ENCODE peak calls at places on chromosome X, in four cellular contexts. One of them, this sample, is unnamed.

GRCh38 chrX:9997524-9997923 is 30.4 kb downstream of the CLDN34 start:
- DNase-seq in A549: no peak
- DNase-seq in GM12878: peak; percentile 44
- DNase-seq in SK-N-SH: no peak
- DNase-seq in this sample: no peak

GRCh38 chrX:96432647-96433046 is 252.0 kb upstream of the DIAPH2 start:
- DNase-seq in SK-N-SH: no peak
- DNase-seq in A549: no peak
- DNase-seq in GM12878: no peak
- DNase-seq in this sample: no peak

GRCh38 chrX:1448793-1449580 is 3.7 kb downstream of the ASMTL start:
- DNase-seq in GM12878: no peak
- DNase-seq in SK-N-SH: no peak
- DNase-seq in A549: no peak
- DNase-seq in this sample: no peak

GRCh38 chrX:66489339-66489738 is 149.5 kb downstream of the EDA2R start:
- DNase-seq in SK-N-SH: no peak
- DNase-seq in A549: peak; percentile 3
- DNase-seq in GM12878: no peak
- DNase-seq in this sample: peak; percentile 0

GRCh38 chrX:1466971-1467561 is 14.4 kb upstream of the ASMTL start:
- DNase-seq in SK-N-SH: no peak
- DNase-seq in GM12878: no peak
- DNase-seq in A549: no peak
- DNase-seq in this sample: no peak

GRCh38 chrX:134688181-134688580 is 29.9 kb upstream of the PLAC1 start:
- DNase-seq in A549: no peak
- DNase-seq in SK-N-SH: no peak
- DNase-seq in GM12878: no peak
- DNase-seq in this sample: no peak

GRCh38 chrX:133776072-133776471 is 209.3 kb downstream of the GPC3 start:
- DNase-seq in SK-N-SH: peak; percentile 31
- DNase-seq in GM12878: no peak
- DNase-seq in A549: peak; percentile 1
- DNase-seq in this sample: no peak

GRCh38 chrX:139125916-139126315 is 404.6 kb upstream of the F9 start:
- DNase-seq in SK-N-SH: no peak
- DNase-seq in GM12878: no peak
- DNase-seq in A549: no peak
- DNase-seq in this sample: no peak

GRCh38 chrX:39900788-39901170 is 197.0 kb downstream of the BCOR start:
- DNase-seq in SK-N-SH: peak; percentile 71
- DNase-seq in GM12878: no peak
- DNase-seq in A549: no peak
- DNase-seq in this sample: no peak

GRCh38 chrX:24025741-24026402 is 1.1 kb downstream of the KLHL15 start:
- DNase-seq in A549: peak; percentile 82
- DNase-seq in GM12878: no peak
- DNase-seq in SK-N-SH: no peak
- DNase-seq in this sample: no peak

GRCh38 chrX:112851806-112852205 is 11.2 kb upstream of the AMOT start:
- DNase-seq in GM12878: peak; percentile 63
- DNase-seq in SK-N-SH: no peak
- DNase-seq in A549: no peak
- DNase-seq in this sample: no peak

GRCh38 chrX:331772-332495 is 13.3 kb upstream of the GTPBP6 start:
- DNase-seq in SK-N-SH: no peak
- DNase-seq in GM12878: no peak
- DNase-seq in A549: no peak
- DNase-seq in this sample: no peak

GRCh38 chrX:153587342-153587741 is 11.6 kb downstream of the CCNQ start:
- DNase-seq in GM12878: no peak
- DNase-seq in A549: no peak
- DNase-seq in SK-N-SH: no peak
- DNase-seq in this sample: no peak

GRCh38 chrX:121579016-121579760 is 531.8 kb downstream of the GLUD2 start:
- DNase-seq in A549: peak; percentile 33
- DNase-seq in GM12878: peak; percentile 4
- DNase-seq in SK-N-SH: peak; percentile 3
- DNase-seq in this sample: peak; percentile 7

GRCh38 chrX:43559643-43560042 is 96.5 kb upstream of the MAOA start:
- DNase-seq in GM12878: no peak
- DNase-seq in A549: peak; percentile 41
- DNase-seq in SK-N-SH: peak; percentile 39
- DNase-seq in this sample: peak; percentile 39

GRCh38 chrX:44422631-44423030 is 79.2 kb upstream of the EFHC2 start:
- DNase-seq in SK-N-SH: no peak
- DNase-seq in GM12878: no peak
- DNase-seq in A549: no peak
- DNase-seq in this sample: no peak

GRCh38 chrX:125295337-125295736 is 24.3 kb upstream of the TEX13C start:
- DNase-seq in GM12878: no peak
- DNase-seq in SK-N-SH: no peak
- DNase-seq in A549: no peak
- DNase-seq in this sample: no peak

GRCh38 chrX:153384390-153384789 is 16.8 kb downstream of the PNMA6E start:
- DNase-seq in A549: no peak
- DNase-seq in SK-N-SH: no peak
- DNase-seq in GM12878: no peak
- DNase-seq in this sample: no peak

GRCh38 chrX:69189972-69190371 is 24.7 kb upstream of the PJA1 start:
- DNase-seq in GM12878: no peak
- DNase-seq in SK-N-SH: no peak
- DNase-seq in A549: no peak
- DNase-seq in this sample: no peak

GRCh38 chrX:43676960-43677582 is 21.0 kb downstream of the MAOA start:
- DNase-seq in A549: peak; percentile 58
- DNase-seq in GM12878: no peak
- DNase-seq in SK-N-SH: peak; percentile 58
- DNase-seq in this sample: peak; percentile 77

GRCh38 chrX:77085372-77085771 is 361.8 kb upstream of the FGF16 start:
- DNase-seq in GM12878: no peak
- DNase-seq in SK-N-SH: no peak
- DNase-seq in A549: no peak
- DNase-seq in this sample: no peak

GRCh38 chrX:103794117-103794516 is 17.5 kb downstream of the PLP1 start:
- DNase-seq in GM12878: no peak
- DNase-seq in SK-N-SH: no peak
- DNase-seq in A549: no peak
- DNase-seq in this sample: no peak

GRCh38 chrX:50941638-50942037 is 31.1 kb downstream of the BMP15 start:
- DNase-seq in A549: peak; percentile 0
- DNase-seq in GM12878: no peak
- DNase-seq in SK-N-SH: peak; percentile 1
- DNase-seq in this sample: no peak

GRCh38 chrX:9379697-9380551 is 84.9 kb upstream of the TBL1X start:
- DNase-seq in A549: peak; percentile 75
- DNase-seq in GM12878: no peak
- DNase-seq in SK-N-SH: no peak
- DNase-seq in this sample: peak; percentile 16

GRCh38 chrX:45191383-45191782 is 9.3 kb downstream of the DIPK2B start:
- DNase-seq in GM12878: no peak
- DNase-seq in A549: no peak
- DNase-seq in SK-N-SH: no peak
- DNase-seq in this sample: no peak

GRCh38 chrX:54633641-54634040 is 103.6 kb downstream of the GNL3L start:
- DNase-seq in GM12878: no peak
- DNase-seq in A549: no peak
- DNase-seq in SK-N-SH: no peak
- DNase-seq in this sample: no peak

GRCh38 chrX:53440101-53440500 is 5.9 kb upstream of the HSD17B10 start:
- DNase-seq in A549: no peak
- DNase-seq in SK-N-SH: no peak
- DNase-seq in GM12878: no peak
- DNase-seq in this sample: no peak

GRCh38 chrX:24014388-24015018 is 12.5 kb downstream of the KLHL15 start:
- DNase-seq in A549: no peak
- DNase-seq in GM12878: peak; percentile 45
- DNase-seq in SK-N-SH: no peak
- DNase-seq in this sample: no peak

GRCh38 chrX:8653956-8654355 is 78.0 kb downstream of the ANOS1 start:
- DNase-seq in GM12878: no peak
- DNase-seq in SK-N-SH: no peak
- DNase-seq in A549: no peak
- DNase-seq in this sample: no peak

GRCh38 chrX:124086411-124086810 is 124.9 kb downstream of the STAG2 start:
- DNase-seq in A549: no peak
- DNase-seq in SK-N-SH: no peak
- DNase-seq in GM12878: no peak
- DNase-seq in this sample: no peak

GRCh38 chrX:40952855-40953254 is 132.4 kb upstream of the USP9X start:
- DNase-seq in A549: no peak
- DNase-seq in GM12878: peak; percentile 26
- DNase-seq in SK-N-SH: no peak
- DNase-seq in this sample: no peak

GRCh38 chrX:150270622-150271021 is 92.5 kb upstream of the MAMLD1 start:
- DNase-seq in A549: no peak
- DNase-seq in GM12878: no peak
- DNase-seq in SK-N-SH: no peak
- DNase-seq in this sample: peak; percentile 59

GRCh38 chrX:72169008-72169728 is 12.4 kb upstream of the PIN4 start:
- DNase-seq in SK-N-SH: no peak
- DNase-seq in A549: no peak
- DNase-seq in GM12878: no peak
- DNase-seq in this sample: no peak

GRCh38 chrX:31546130-31546529 is 474.3 kb upstream of the FTHL17 start:
- DNase-seq in SK-N-SH: no peak
- DNase-seq in GM12878: no peak
- DNase-seq in A549: no peak
- DNase-seq in this sample: no peak

GRCh38 chrX:32530802-32531403 is 680.4 kb downstream of the DMD start:
- DNase-seq in SK-N-SH: no peak
- DNase-seq in GM12878: no peak
- DNase-seq in A549: peak; percentile 38
- DNase-seq in this sample: peak; percentile 21

GRCh38 chrX:137563681-137564651 is 2.0 kb upstream of the ZIC3 start:
- DNase-seq in GM12878: no peak
- DNase-seq in A549: no peak
- DNase-seq in SK-N-SH: no peak
- DNase-seq in this sample: no peak

GRCh38 chrX:133375558-133376340 is 39.5 kb downstream of the GPC4 start:
- DNase-seq in SK-N-SH: peak; percentile 21
- DNase-seq in GM12878: no peak
- DNase-seq in A549: no peak
- DNase-seq in this sample: no peak

GRCh38 chrX:53193093-53193492 is 31.9 kb downstream of the KDM5C start:
- DNase-seq in SK-N-SH: no peak
- DNase-seq in A549: no peak
- DNase-seq in GM12878: no peak
- DNase-seq in this sample: no peak

GRCh38 chrX:22800806-22801205 is 199.0 kb upstream of the DDX53 start:
- DNase-seq in SK-N-SH: no peak
- DNase-seq in GM12878: no peak
- DNase-seq in A549: no peak
- DNase-seq in this sample: no peak

GRCh38 chrX:134161162-134161561 is 75.8 kb upstream of the CCDC160 start:
- DNase-seq in A549: no peak
- DNase-seq in GM12878: no peak
- DNase-seq in SK-N-SH: no peak
- DNase-seq in this sample: no peak

GRCh38 chrX:78945186-78945912 is at the start of gene P2RY10:
- DNase-seq in GM12878: peak; percentile 85
- DNase-seq in A549: no peak
- DNase-seq in SK-N-SH: no peak
- DNase-seq in this sample: no peak
- TF ChIP-seq PBX3 in GM12878: no peak
- TF ChIP-seq PBX3 in A549: no peak
- TF ChIP-seq PBX3 in SK-N-SH: no peak
- TF ChIP-seq PBX3 in this sample: no peak

GRCh38 chrX:106955004-106955772 is 35.0 kb downstream of the CLDN2 start:
- DNase-seq in GM12878: no peak
- DNase-seq in A549: peak; percentile 59
- DNase-seq in SK-N-SH: peak; percentile 4
- DNase-seq in this sample: peak; percentile 82
- TF ChIP-seq PBX3 in GM12878: no peak
- TF ChIP-seq PBX3 in A549: no peak
- TF ChIP-seq PBX3 in SK-N-SH: peak; percentile 48
- TF ChIP-seq PBX3 in this sample: no peak

GRCh38 chrX:47160781-47161180 is 15.8 kb downstream of the RBM10 start:
- DNase-seq in GM12878: no peak
- DNase-seq in A549: no peak
- DNase-seq in SK-N-SH: no peak
- DNase-seq in this sample: no peak
- TF ChIP-seq PBX3 in GM12878: no peak
- TF ChIP-seq PBX3 in A549: no peak
- TF ChIP-seq PBX3 in SK-N-SH: no peak
- TF ChIP-seq PBX3 in this sample: no peak

GRCh38 chrX:48787809-48788471 is 1.6 kb downstream of the GATA1 start:
- DNase-seq in GM12878: no peak
- DNase-seq in A549: no peak
- DNase-seq in SK-N-SH: no peak
- DNase-seq in this sample: no peak
- TF ChIP-seq PBX3 in GM12878: no peak
- TF ChIP-seq PBX3 in A549: no peak
- TF ChIP-seq PBX3 in SK-N-SH: no peak
- TF ChIP-seq PBX3 in this sample: no peak

GRCh38 chrX:111008126-111008525 is 87.9 kb upstream of the PAK3 start:
- DNase-seq in SK-N-SH: no peak
- DNase-seq in GM12878: no peak
- DNase-seq in A549: no peak
- DNase-seq in this sample: no peak

GRCh38 chrX:111003118-111003517 is 92.9 kb upstream of the PAK3 start:
- DNase-seq in SK-N-SH: no peak
- DNase-seq in A549: no peak
- DNase-seq in GM12878: no peak
- DNase-seq in this sample: no peak

GRCh38 chrX:111007238-111007637 is 88.8 kb upstream of the PAK3 start:
- DNase-seq in A549: no peak
- DNase-seq in GM12878: no peak
- DNase-seq in SK-N-SH: no peak
- DNase-seq in this sample: no peak

GRCh38 chrX:111005151-111005550 is 90.8 kb upstream of the PAK3 start:
- DNase-seq in GM12878: no peak
- DNase-seq in SK-N-SH: peak; percentile 4
- DNase-seq in A549: no peak
- DNase-seq in this sample: no peak

DNA sequence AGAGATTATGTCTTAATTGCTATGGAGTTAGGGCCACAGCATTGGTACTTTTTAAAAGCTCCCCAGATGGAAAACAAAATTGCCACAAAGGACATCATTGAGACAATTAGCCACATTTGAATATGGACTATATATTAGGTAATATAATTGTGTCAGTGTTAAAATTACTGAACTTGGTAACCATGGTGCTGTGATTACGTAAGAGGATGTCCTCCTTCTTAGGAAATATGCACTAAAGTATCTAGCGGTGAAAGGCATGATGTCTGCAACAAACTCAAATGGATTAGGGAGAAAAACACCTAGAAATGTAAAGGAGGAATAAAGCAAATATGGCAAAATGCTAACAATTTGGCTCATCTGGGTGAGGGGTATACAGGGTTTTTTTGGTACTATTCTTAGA is 89.9 kb upstream of the PAK3 start:
- DNase-seq in A549: no peak
- DNase-seq in GM12878: no peak
- DNase-seq in SK-N-SH: no peak
- DNase-seq in this sample: no peak
- TF ChIP-seq PBX3 in A549: no peak
- TF ChIP-seq PBX3 in GM12878: no peak
- TF ChIP-seq PBX3 in SK-N-SH: no peak
- TF ChIP-seq PBX3 in this sample: no peak

This sample was measured in HepG2.